ENCODE peak calls at places on chromosomes 6 and 20, in seven cellular contexts. One of them, this sample, is unnamed.

GRCh38 chr6:33577106-33577535 is 3.0 kb downstream of the BAK1 start:
- DNase-seq in HFF-Myc: no peak
- DNase-seq in nephron progenitor cell: no peak
- DNase-seq in endodermal cell: no peak
- DNase-seq in heart right ventricle: peak
- DNase-seq in B cell: no peak
- DNase-seq in astrocyte of the spinal cord: no peak
- DNase-seq in this sample: no peak

GRCh38 chr6:136547336-136547735 is 2.9 kb downstream of the MAP7 start:
- DNase-seq in HFF-Myc: no peak
- DNase-seq in nephron progenitor cell: no peak
- DNase-seq in endodermal cell: no peak
- DNase-seq in heart right ventricle: no peak
- DNase-seq in B cell: no peak
- DNase-seq in astrocyte of the spinal cord: peak
- DNase-seq in this sample: peak

GRCh38 chr6:38364127-38364526 is 275.6 kb downstream of the BTBD9 start:
- DNase-seq in HFF-Myc: no peak
- DNase-seq in nephron progenitor cell: no peak
- DNase-seq in endodermal cell: no peak
- DNase-seq in heart right ventricle: no peak
- DNase-seq in B cell: no peak
- DNase-seq in astrocyte of the spinal cord: no peak
- DNase-seq in this sample: no peak

GRCh38 chr6:159760602-159761057 is 1.2 kb upstream of the ACAT2 start:
- DNase-seq in HFF-Myc: no peak
- DNase-seq in nephron progenitor cell: peak
- DNase-seq in endodermal cell: peak
- DNase-seq in heart right ventricle: no peak
- DNase-seq in B cell: no peak
- DNase-seq in astrocyte of the spinal cord: peak
- DNase-seq in this sample: no peak

GRCh38 chr6:142387997-142388815 is 86.4 kb downstream of the ADGRG6 start:
- DNase-seq in HFF-Myc: no peak
- DNase-seq in nephron progenitor cell: no peak
- DNase-seq in endodermal cell: no peak
- DNase-seq in heart right ventricle: no peak
- DNase-seq in B cell: no peak
- DNase-seq in astrocyte of the spinal cord: peak
- DNase-seq in this sample: peak

GRCh38 chr6:150301871-150302800 is 66.7 kb upstream of the IYD start:
- DNase-seq in HFF-Myc: no peak
- DNase-seq in nephron progenitor cell: no peak
- DNase-seq in endodermal cell: no peak
- DNase-seq in heart right ventricle: no peak
- DNase-seq in B cell: no peak
- DNase-seq in astrocyte of the spinal cord: peak
- DNase-seq in this sample: peak

GRCh38 chr20:10622657-10623418 is 51.0 kb downstream of the JAG1 start:
- DNase-seq in HFF-Myc: no peak
- DNase-seq in nephron progenitor cell: no peak
- DNase-seq in endodermal cell: no peak
- DNase-seq in heart right ventricle: peak
- DNase-seq in B cell: no peak
- DNase-seq in astrocyte of the spinal cord: peak
- DNase-seq in this sample: no peak

GRCh38 chr6:24524801-24525200 is 30.0 kb downstream of the ALDH5A1 start:
- DNase-seq in HFF-Myc: no peak
- DNase-seq in nephron progenitor cell: peak
- DNase-seq in endodermal cell: peak
- DNase-seq in heart right ventricle: no peak
- DNase-seq in B cell: peak
- DNase-seq in astrocyte of the spinal cord: peak
- DNase-seq in this sample: peak

GRCh38 chr20:39289316-39289715 is 327.2 kb downstream of the DHX35 start:
- DNase-seq in HFF-Myc: no peak
- DNase-seq in nephron progenitor cell: no peak
- DNase-seq in endodermal cell: peak
- DNase-seq in heart right ventricle: no peak
- DNase-seq in B cell: peak
- DNase-seq in astrocyte of the spinal cord: no peak
- DNase-seq in this sample: peak

GRCh38 chr6:113969888-113970807 is 800 bp downstream of the HDAC2 start:
- DNase-seq in HFF-Myc: no peak
- DNase-seq in nephron progenitor cell: peak
- DNase-seq in endodermal cell: peak
- DNase-seq in heart right ventricle: peak
- DNase-seq in B cell: peak
- DNase-seq in astrocyte of the spinal cord: peak
- DNase-seq in this sample: peak

GRCh38 chr6:14435291-14435690 is 317.7 kb downstream of the CD83 start:
- DNase-seq in HFF-Myc: no peak
- DNase-seq in nephron progenitor cell: no peak
- DNase-seq in endodermal cell: no peak
- DNase-seq in heart right ventricle: no peak
- DNase-seq in B cell: no peak
- DNase-seq in astrocyte of the spinal cord: no peak
- DNase-seq in this sample: no peak

GRCh38 chr20:8431538-8432434 is 299.7 kb downstream of the PLCB1 start:
- DNase-seq in HFF-Myc: peak
- DNase-seq in nephron progenitor cell: no peak
- DNase-seq in endodermal cell: peak
- DNase-seq in heart right ventricle: peak
- DNase-seq in B cell: no peak
- DNase-seq in astrocyte of the spinal cord: no peak
- DNase-seq in this sample: no peak

GRCh38 chr20:49372095-49372734 is 94.4 kb upstream of the ZNFX1 start:
- DNase-seq in HFF-Myc: no peak
- DNase-seq in nephron progenitor cell: no peak
- DNase-seq in endodermal cell: no peak
- DNase-seq in heart right ventricle: no peak
- DNase-seq in B cell: no peak
- DNase-seq in astrocyte of the spinal cord: no peak
- DNase-seq in this sample: no peak

GRCh38 chr6:151652338-151652737 is 155.1 kb upstream of the ESR1 start:
- DNase-seq in HFF-Myc: no peak
- DNase-seq in nephron progenitor cell: no peak
- DNase-seq in endodermal cell: no peak
- DNase-seq in heart right ventricle: no peak
- DNase-seq in B cell: no peak
- DNase-seq in astrocyte of the spinal cord: no peak
- DNase-seq in this sample: no peak

GRCh38 chr20:14344746-14345145 is 7.3 kb upstream of the FLRT3 start:
- DNase-seq in HFF-Myc: no peak
- DNase-seq in nephron progenitor cell: no peak
- DNase-seq in endodermal cell: no peak
- DNase-seq in heart right ventricle: no peak
- DNase-seq in B cell: no peak
- DNase-seq in astrocyte of the spinal cord: no peak
- DNase-seq in this sample: no peak

GRCh38 chr6:45421700-45422540 is 44.2 kb upstream of the SUPT3H start:
- DNase-seq in HFF-Myc: no peak
- DNase-seq in nephron progenitor cell: peak
- DNase-seq in endodermal cell: peak
- DNase-seq in heart right ventricle: peak
- DNase-seq in B cell: peak
- DNase-seq in astrocyte of the spinal cord: peak
- DNase-seq in this sample: peak

GRCh38 chr6:91304506-91304905 is 717.6 kb upstream of the MAP3K7 start:
- DNase-seq in HFF-Myc: no peak
- DNase-seq in nephron progenitor cell: no peak
- DNase-seq in endodermal cell: no peak
- DNase-seq in heart right ventricle: no peak
- DNase-seq in B cell: no peak
- DNase-seq in astrocyte of the spinal cord: no peak
- DNase-seq in this sample: no peak

GRCh38 chr20:50302463-50303041 is 111.9 kb downstream of the CEBPB start:
- DNase-seq in HFF-Myc: no peak
- DNase-seq in nephron progenitor cell: no peak
- DNase-seq in endodermal cell: peak
- DNase-seq in heart right ventricle: no peak
- DNase-seq in B cell: no peak
- DNase-seq in astrocyte of the spinal cord: peak
- DNase-seq in this sample: no peak

GRCh38 chr6:40349092-40349491 is 238.1 kb downstream of the LRFN2 start:
- DNase-seq in HFF-Myc: no peak
- DNase-seq in nephron progenitor cell: peak
- DNase-seq in endodermal cell: peak
- DNase-seq in heart right ventricle: no peak
- DNase-seq in B cell: no peak
- DNase-seq in astrocyte of the spinal cord: no peak
- DNase-seq in this sample: no peak

GRCh38 chr6:38861957-38862401 is 146.9 kb downstream of the DNAH8 start:
- DNase-seq in HFF-Myc: no peak
- DNase-seq in nephron progenitor cell: no peak
- DNase-seq in endodermal cell: no peak
- DNase-seq in heart right ventricle: no peak
- DNase-seq in B cell: no peak
- DNase-seq in astrocyte of the spinal cord: no peak
- DNase-seq in this sample: no peak

GRCh38 chr6:138450445-138450844 is 46.4 kb downstream of the HEBP2 start:
- DNase-seq in HFF-Myc: no peak
- DNase-seq in nephron progenitor cell: no peak
- DNase-seq in endodermal cell: no peak
- DNase-seq in heart right ventricle: no peak
- DNase-seq in B cell: no peak
- DNase-seq in astrocyte of the spinal cord: no peak
- DNase-seq in this sample: peak

DNA sequence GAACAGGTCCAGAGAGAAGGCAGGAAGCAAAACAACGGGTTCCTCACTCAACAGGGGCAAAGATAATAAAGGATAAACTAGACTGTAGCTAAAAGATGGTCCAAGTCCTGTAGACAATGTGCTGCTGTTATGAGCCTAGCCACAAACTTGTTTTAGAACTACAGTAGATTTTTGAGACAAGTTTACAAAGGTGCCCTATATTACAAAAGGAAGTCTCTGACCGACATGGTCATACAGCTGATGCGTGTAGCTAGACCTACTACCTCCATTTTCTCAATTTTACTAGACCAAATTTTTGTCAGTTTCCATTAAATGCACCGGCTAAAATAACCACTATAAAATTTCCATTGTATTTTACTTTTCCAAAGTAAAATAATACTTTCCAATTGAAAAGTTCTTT is 11.9 kb downstream of the FAM8A1 start:
- DNase-seq in HFF-Myc: no peak
- DNase-seq in nephron progenitor cell: no peak
- DNase-seq in endodermal cell: no peak
- DNase-seq in heart right ventricle: no peak
- DNase-seq in B cell: no peak
- DNase-seq in astrocyte of the spinal cord: no peak
- DNase-seq in this sample: no peak
- TF ChIP-seq CTCF in HFF-Myc: no peak
- TF ChIP-seq CTCF in nephron progenitor cell: no peak
- TF ChIP-seq CTCF in endodermal cell: no peak
- TF ChIP-seq CTCF in heart right ventricle: no peak
- TF ChIP-seq CTCF in B cell: no peak
- TF ChIP-seq CTCF in astrocyte of the spinal cord: no peak
- TF ChIP-seq CTCF in this sample: no peak

GRCh38 chr20:380763-381580 is 412 bp downstream of the TRIB3 start:
- DNase-seq in HFF-Myc: no peak
- DNase-seq in nephron progenitor cell: peak
- DNase-seq in endodermal cell: peak
- DNase-seq in heart right ventricle: peak
- DNase-seq in B cell: peak
- DNase-seq in astrocyte of the spinal cord: peak
- DNase-seq in this sample: peak
- TF ChIP-seq CTCF in HFF-Myc: no peak
- TF ChIP-seq CTCF in nephron progenitor cell: no peak
- TF ChIP-seq CTCF in endodermal cell: peak
- TF ChIP-seq CTCF in heart right ventricle: no peak
- TF ChIP-seq CTCF in B cell: no peak
- TF ChIP-seq CTCF in astrocyte of the spinal cord: peak
- TF ChIP-seq CTCF in this sample: no peak

GRCh38 chr20:33839591-33839990 is 28.4 kb downstream of the CHMP4B start:
- DNase-seq in HFF-Myc: no peak
- DNase-seq in nephron progenitor cell: no peak
- DNase-seq in endodermal cell: no peak
- DNase-seq in heart right ventricle: peak
- DNase-seq in B cell: no peak
- DNase-seq in astrocyte of the spinal cord: no peak
- DNase-seq in this sample: no peak

GRCh38 chr20:33837096-33837830 is 26.1 kb downstream of the CHMP4B start:
- DNase-seq in HFF-Myc: no peak
- DNase-seq in nephron progenitor cell: no peak
- DNase-seq in endodermal cell: no peak
- DNase-seq in heart right ventricle: no peak
- DNase-seq in B cell: no peak
- DNase-seq in astrocyte of the spinal cord: no peak
- DNase-seq in this sample: no peak

GRCh38 chr20:33840759-33841438 is 29.8 kb downstream of the CHMP4B start:
- DNase-seq in HFF-Myc: no peak
- DNase-seq in nephron progenitor cell: no peak
- DNase-seq in endodermal cell: no peak
- DNase-seq in heart right ventricle: no peak
- DNase-seq in B cell: no peak
- DNase-seq in astrocyte of the spinal cord: no peak
- DNase-seq in this sample: no peak

GRCh38 chr20:33835773-33836172 is 24.6 kb downstream of the CHMP4B start:
- DNase-seq in HFF-Myc: no peak
- DNase-seq in nephron progenitor cell: no peak
- DNase-seq in endodermal cell: no peak
- DNase-seq in heart right ventricle: no peak
- DNase-seq in B cell: no peak
- DNase-seq in astrocyte of the spinal cord: no peak
- DNase-seq in this sample: no peak

DNA sequence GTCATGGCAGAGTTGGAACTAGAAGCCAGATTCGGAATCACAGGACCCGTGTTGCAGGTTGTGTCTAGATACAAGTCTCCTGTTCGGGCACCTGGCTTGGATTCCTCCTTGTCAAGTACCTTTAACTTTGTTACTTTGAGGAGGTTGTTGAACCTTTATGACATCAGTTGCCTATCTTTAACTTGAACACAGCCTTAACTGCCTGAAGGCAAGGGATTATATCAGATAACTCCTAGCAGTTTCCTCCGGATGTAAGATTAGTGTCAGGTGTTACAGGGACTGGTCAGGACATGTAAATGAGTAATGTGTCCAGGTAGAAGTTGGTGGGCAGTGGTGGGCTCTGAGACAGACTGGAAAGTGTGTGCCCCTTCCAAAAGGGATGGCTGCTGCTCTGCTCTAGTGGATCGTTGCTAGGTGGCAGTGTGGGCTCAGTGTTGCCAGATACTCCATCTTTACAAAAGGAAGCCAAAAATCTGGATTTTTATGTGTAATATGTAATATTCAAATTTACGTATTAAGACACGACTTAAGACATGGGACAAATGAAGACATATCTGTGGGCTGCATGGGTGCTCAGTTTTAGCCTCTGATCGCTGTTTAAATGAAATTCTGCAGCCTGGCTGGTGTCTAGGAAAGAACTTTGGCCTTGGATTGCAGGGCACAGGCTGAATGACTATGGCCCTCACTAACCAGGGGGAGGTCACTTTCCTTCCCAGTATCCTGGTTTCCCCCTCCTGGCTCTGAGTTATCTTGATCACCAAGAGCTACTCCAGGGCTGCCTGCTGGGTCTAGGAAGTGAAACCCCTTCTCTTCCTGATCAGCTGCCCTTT is 27.1 kb downstream of the CHMP4B start:
- DNase-seq in HFF-Myc: no peak
- DNase-seq in nephron progenitor cell: no peak
- DNase-seq in endodermal cell: no peak
- DNase-seq in heart right ventricle: no peak
- DNase-seq in B cell: no peak
- DNase-seq in astrocyte of the spinal cord: no peak
- DNase-seq in this sample: no peak
- TF ChIP-seq CTCF in HFF-Myc: no peak
- TF ChIP-seq CTCF in nephron progenitor cell: no peak
- TF ChIP-seq CTCF in endodermal cell: peak
- TF ChIP-seq CTCF in heart right ventricle: peak
- TF ChIP-seq CTCF in B cell: no peak
- TF ChIP-seq CTCF in astrocyte of the spinal cord: peak
- TF ChIP-seq CTCF in this sample: no peak

GRCh38 chr6:84764332-84765049 is at the start of gene TBX18:
- DNase-seq in HFF-Myc: peak
- DNase-seq in nephron progenitor cell: peak
- DNase-seq in endodermal cell: peak
- DNase-seq in heart right ventricle: peak
- DNase-seq in B cell: no peak
- DNase-seq in astrocyte of the spinal cord: peak
- DNase-seq in this sample: no peak
- TF ChIP-seq CTCF in HFF-Myc: no peak
- TF ChIP-seq CTCF in nephron progenitor cell: no peak
- TF ChIP-seq CTCF in endodermal cell: no peak
- TF ChIP-seq CTCF in heart right ventricle: no peak
- TF ChIP-seq CTCF in B cell: no peak
- TF ChIP-seq CTCF in astrocyte of the spinal cord: peak
- TF ChIP-seq CTCF in this sample: no peak

This sample was measured in GM13977.